ENCODE peak calls at places on chromosome 14, in ten cellular contexts. F is left ventricle myocardium superior; C is amniotic epithelial cell; Z is spleen; X is SK-N-DZ; E is activated naive CD4-positive, alpha-beta T cell treated with anti-CD3 and anti-CD28 coated beads for 36 hours; A is non-pigmented ciliary epithelial cell; T is NCI-H345; I is activated T-cell treated with anti-CD3 and anti-CD28 coated beads for 24 hours; M is CD8-positive, alpha-beta memory T cell. Q is an unnamed sample.

GRCh38 chr14:30373053-30373849 is 185.7 kb upstream of the G2E3 start:
- DNase-seq in F (no peak), C (no peak), Z (no peak), X (no peak), E (no peak), A (no peak), T (no peak), I (no peak), M (no peak), Q (no peak)

GRCh38 chr14:88312262-88312661 is 10.8 kb downstream of the KCNK10 start:
- DNase-seq in F (no peak), C (no peak), Z (no peak), X (no peak), E (no peak), A (no peak), T (no peak), I (no peak), M (no peak), Q (no peak)

GRCh38 chr14:94079891-94080605 is 954 bp downstream of the DDX24 start:
- DNase-seq in F (no peak), C (no peak), Z (no peak), X (no peak), E (no peak), A (no peak), T (no peak), I (no peak), M (no peak), Q (no peak)

GRCh38 chr14:61403411-61403810 is 82.0 kb downstream of the PRKCH start:
- DNase-seq in F (no peak), C (no peak), Z (no peak), X (no peak), E (no peak), A (no peak), T (no peak), I (no peak), M (no peak), Q (no peak)

GRCh38 chr14:101821528-101821927 is 60.0 kb downstream of the PPP2R5C start:
- DNase-seq in F (no peak), C (no peak), Z (no peak), X (no peak), E (peak), A (no peak), T (no peak), I (no peak), M (peak), Q (no peak)

GRCh38 chr14:64706119-64706465 is 1.9 kb downstream of the PLEKHG3 start:
- DNase-seq in F (no peak), C (peak), Z (no peak), X (no peak), E (peak), A (no peak), T (no peak), I (no peak), M (no peak), Q (no peak)

GRCh38 chr14:99630202-99630601 is 14.7 kb upstream of the HHIPL1 start:
- DNase-seq in F (no peak), C (no peak), Z (no peak), X (no peak), E (no peak), A (no peak), T (no peak), I (no peak), M (no peak), Q (no peak)

GRCh38 chr14:67241416-67242362 is at the start of gene PALS1:
- DNase-seq in F (no peak), C (peak), Z (no peak), X (no peak), E (peak), A (peak), T (peak), I (peak), M (no peak), Q (peak)

GRCh38 chr14:62002636-62003035 is 240.4 kb downstream of the SNAPC1 start:
- DNase-seq in F (no peak), C (no peak), Z (no peak), X (no peak), E (peak), A (no peak), T (no peak), I (no peak), M (no peak), Q (no peak)

GRCh38 chr14:68173227-68173972 is 353.8 kb downstream of the RAD51B start:
- DNase-seq in F (no peak), C (no peak), Z (no peak), X (no peak), E (no peak), A (no peak), T (no peak), I (no peak), M (no peak), Q (no peak)

GRCh38 chr14:24119691-24120090 is 4.9 kb upstream of the NRL start:
- DNase-seq in F (no peak), C (no peak), Z (peak), X (no peak), E (no peak), A (no peak), T (no peak), I (no peak), M (no peak), Q (no peak)

GRCh38 chr14:69039287-69039628 is 60.2 kb upstream of the ACTN1 start:
- DNase-seq in F (no peak), C (peak), Z (no peak), X (no peak), E (no peak), A (no peak), T (no peak), I (no peak), M (no peak), Q (no peak)

GRCh38 chr14:90454041-90455000 is 57.5 kb downstream of the CALM1 start:
- DNase-seq in F (peak), C (peak), Z (no peak), X (peak), E (no peak), A (peak), T (no peak), I (no peak), M (no peak), Q (no peak)

GRCh38 chr14:50084666-50085065 is 31.7 kb downstream of the VCPKMT start:
- DNase-seq in F (no peak), C (no peak), Z (no peak), X (no peak), E (no peak), A (no peak), T (no peak), I (no peak), M (no peak), Q (no peak)

GRCh38 chr14:51396222-51396815 is 156.3 kb downstream of the TMX1 start:
- DNase-seq in F (peak), C (peak), Z (no peak), X (peak), E (no peak), A (peak), T (no peak), I (no peak), M (no peak), Q (no peak)

GRCh38 chr14:104827173-104828055 is 26.5 kb downstream of the ZBTB42 start:
- DNase-seq in F (peak), C (peak), Z (peak), X (peak), E (peak), A (no peak), T (peak), I (peak), M (peak), Q (peak)

GRCh38 chr14:22375321-22375930 is 213.6 kb downstream of the DAD1 start:
- DNase-seq in F (no peak), C (peak), Z (no peak), X (no peak), E (no peak), A (peak), T (peak), I (no peak), M (no peak), Q (peak)

GRCh38 chr14:67487937-67488893 is at the start of gene TMEM229B:
- DNase-seq in F (peak), C (no peak), Z (peak), X (no peak), E (peak), A (no peak), T (no peak), I (peak), M (peak), Q (no peak)

GRCh38 chr14:94342334-94342934 is 19.3 kb upstream of the SERPINA6 start:
- DNase-seq in F (peak), C (peak), Z (no peak), X (no peak), E (peak), A (peak), T (peak), I (no peak), M (no peak), Q (peak)

GRCh38 chr14:69820991-69821390 is 23.9 kb upstream of the SLC10A1 start:
- DNase-seq in F (no peak), C (no peak), Z (no peak), X (no peak), E (no peak), A (no peak), T (no peak), I (no peak), M (no peak), Q (no peak)

GRCh38 chr14:92316937-92317336 is 6.0 kb upstream of the SLC24A4 start:
- DNase-seq in F (no peak), C (no peak), Z (no peak), X (no peak), E (peak), A (no peak), T (no peak), I (no peak), M (no peak), Q (no peak)

GRCh38 chr14:95156153-95156764 is 1.1 kb downstream of the DICER1 start:
- DNase-seq in F (no peak), C (peak), Z (no peak), X (peak), E (no peak), A (no peak), T (no peak), I (no peak), M (no peak), Q (peak)

GRCh38 chr14:70514168-70515069 is 20.4 kb downstream of the ADAM20 start:
- DNase-seq in F (no peak), C (peak), Z (no peak), X (no peak), E (no peak), A (no peak), T (no peak), I (no peak), M (no peak), Q (no peak)

GRCh38 chr14:22500954-22501353 is 88.1 kb downstream of the DAD1 start:
- DNase-seq in F (no peak), C (no peak), Z (no peak), X (no peak), E (peak), A (no peak), T (no peak), I (no peak), M (no peak), Q (no peak)

GRCh38 chr14:92630367-92630766 is 116.8 kb downstream of the RIN3 start:
- DNase-seq in F (no peak), C (no peak), Z (no peak), X (no peak), E (no peak), A (no peak), T (no peak), I (no peak), M (no peak), Q (no peak)

GRCh38 chr14:100440207-100440631 is 117.1 kb downstream of the SLC25A47 start:
- DNase-seq in F (peak), C (peak), Z (no peak), X (peak), E (peak), A (no peak), T (peak), I (no peak), M (no peak), Q (peak)

GRCh38 chr14:53389207-53389606 is 236.1 kb upstream of the DDHD1 start:
- DNase-seq in F (no peak), C (peak), Z (no peak), X (no peak), E (no peak), A (no peak), T (no peak), I (no peak), M (no peak), Q (no peak)

GRCh38 chr14:58947816-58948440 is 240.5 kb upstream of the DAAM1 start:
- DNase-seq in F (no peak), C (no peak), Z (no peak), X (no peak), E (no peak), A (no peak), T (no peak), I (no peak), M (no peak), Q (no peak)

GRCh38 chr14:104545151-104545931 is 34.2 kb upstream of the C14orf180 start:
- DNase-seq in F (peak), C (no peak), Z (no peak), X (no peak), E (no peak), A (no peak), T (no peak), I (no peak), M (no peak), Q (peak)

GRCh38 chr14:80465541-80466220 is 254.4 kb upstream of the DIO2 start:
- DNase-seq in F (no peak), C (no peak), Z (no peak), X (no peak), E (no peak), A (no peak), T (no peak), I (no peak), M (no peak), Q (no peak)

GRCh38 chr14:50395448-50395847 is 1.2 kb downstream of the CDKL1 start:
- DNase-seq in F (no peak), C (no peak), Z (no peak), X (no peak), E (no peak), A (no peak), T (no peak), I (no peak), M (no peak), Q (no peak)

GRCh38 chr14:63342381-63342780 is 23.6 kb upstream of the GPHB5 start:
- DNase-seq in F (no peak), C (no peak), Z (no peak), X (no peak), E (no peak), A (no peak), T (peak), I (no peak), M (no peak), Q (peak)